ENCODE peak calls at places on chromosomes 1 and 21, in four cellular contexts. One of them, this sample, is unnamed.

GRCh38 chr1:246681822-246682221 is 42.4 kb upstream of the SCCPDH start:
- DNase-seq in mesenchymal stem cell: peak; percentile 57
- DNase-seq in left lung: no peak
- DNase-seq in ascending aorta: no peak
- DNase-seq in this sample: no peak

GRCh38 chr1:33182452-33182851 is 609 bp upstream of the TRIM62 start:
- DNase-seq in left lung: no peak
- DNase-seq in ascending aorta: no peak
- DNase-seq in mesenchymal stem cell: peak; percentile 69
- DNase-seq in this sample: peak; percentile 19

GRCh38 chr1:169003864-169004516 is 102.5 kb upstream of the ATP1B1 start:
- DNase-seq in mesenchymal stem cell: peak; percentile 71
- DNase-seq in ascending aorta: peak; percentile 76
- DNase-seq in left lung: peak; percentile 72
- DNase-seq in this sample: peak; percentile 22

GRCh38 chr1:59006932-59007331 is 223.1 kb upstream of the JUN start:
- DNase-seq in left lung: no peak
- DNase-seq in mesenchymal stem cell: no peak
- DNase-seq in ascending aorta: no peak
- DNase-seq in this sample: no peak

GRCh38 chr1:170377896-170378634 is 153.9 kb upstream of the GORAB start:
- DNase-seq in left lung: no peak
- DNase-seq in ascending aorta: no peak
- DNase-seq in mesenchymal stem cell: no peak
- DNase-seq in this sample: no peak

GRCh38 chr21:42547906-42548365 is 34.3 kb downstream of the SLC37A1 start:
- DNase-seq in mesenchymal stem cell: no peak
- DNase-seq in left lung: peak; percentile 64
- DNase-seq in ascending aorta: no peak
- DNase-seq in this sample: no peak

GRCh38 chr1:167522246-167522645 is 3.9 kb upstream of the CD247 start:
- DNase-seq in left lung: no peak
- DNase-seq in ascending aorta: no peak
- DNase-seq in mesenchymal stem cell: peak; percentile 37
- DNase-seq in this sample: no peak

GRCh38 chr1:15989776-15990175 is 13.9 kb upstream of the ZBTB17 start:
- DNase-seq in left lung: no peak
- DNase-seq in mesenchymal stem cell: no peak
- DNase-seq in ascending aorta: no peak
- DNase-seq in this sample: no peak

GRCh38 chr1:238606896-238607295 is 716.2 kb upstream of the ZP4 start:
- DNase-seq in left lung: no peak
- DNase-seq in ascending aorta: no peak
- DNase-seq in mesenchymal stem cell: peak; percentile 61
- DNase-seq in this sample: no peak

GRCh38 chr1:86447198-86447790 is 21.4 kb upstream of the CLCA1 start:
- DNase-seq in left lung: no peak
- DNase-seq in ascending aorta: no peak
- DNase-seq in mesenchymal stem cell: no peak
- DNase-seq in this sample: no peak

GRCh38 chr1:1461721-1462317 is 9.7 kb upstream of the ATAD3B start:
- DNase-seq in ascending aorta: no peak
- DNase-seq in left lung: no peak
- DNase-seq in mesenchymal stem cell: no peak
- DNase-seq in this sample: no peak
- H3K4me3 ChIP-seq in ascending aorta: no peak overlapping the region
- H3K4me3 ChIP-seq in left lung: no peak overlapping the region
- H3K4me3 ChIP-seq in mesenchymal stem cell: no peak overlapping the region
- H3K4me3 ChIP-seq in this sample: no peak overlapping the region

GRCh38 chr1:205930698-205931330 is 12.4 kb downstream of the SLC26A9 start:
- DNase-seq in mesenchymal stem cell: no peak
- DNase-seq in ascending aorta: no peak
- DNase-seq in left lung: no peak
- DNase-seq in this sample: no peak
- H3K4me1 ChIP-seq in mesenchymal stem cell: peaks cover 2% of the 10 kb centered on the region
- H3K4me1 ChIP-seq in ascending aorta: no peaks in the 10 kb centered on the region
- H3K4me1 ChIP-seq in left lung: peaks cover 16% of the 10 kb centered on the region
- H3K4me1 ChIP-seq in this sample: no peaks in the 10 kb centered on the region

DNA sequence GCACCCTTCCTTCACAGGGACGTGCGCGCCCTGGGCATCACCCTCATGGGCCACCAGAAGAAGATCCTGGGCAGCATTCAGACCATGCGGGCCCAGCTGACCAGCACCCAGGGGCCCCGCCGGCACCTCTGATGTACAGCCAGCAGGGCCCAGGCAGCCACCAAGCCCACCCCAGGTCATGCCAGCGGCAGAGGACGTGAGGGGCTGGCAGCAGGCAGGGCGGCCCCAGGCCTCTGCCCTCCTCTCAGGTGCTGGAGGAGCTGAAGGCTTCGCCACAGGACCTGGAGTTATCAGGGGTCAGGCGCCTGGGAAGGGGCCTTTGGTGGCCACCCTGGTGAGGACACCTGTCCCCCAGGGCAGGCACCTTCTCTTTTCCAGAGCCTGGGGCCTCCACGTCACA is 34.8 kb upstream of the C1QA start:
- DNase-seq in ascending aorta: no peak
- DNase-seq in left lung: no peak
- DNase-seq in mesenchymal stem cell: no peak
- DNase-seq in this sample: no peak
- H3K27ac ChIP-seq in ascending aorta: no peak overlapping the region
- H3K27ac ChIP-seq in left lung: no peak overlapping the region
- H3K27ac ChIP-seq in mesenchymal stem cell: no peak overlapping the region
- H3K27ac ChIP-seq in this sample: no peak overlapping the region

GRCh38 chr21:35581640-35582039 is 478.7 kb downstream of the SETD4 start:
- DNase-seq in mesenchymal stem cell: no peak
- DNase-seq in ascending aorta: no peak
- DNase-seq in left lung: no peak
- DNase-seq in this sample: no peak

GRCh38 chr21:35578350-35578782 is 482.0 kb downstream of the SETD4 start:
- DNase-seq in mesenchymal stem cell: peak; percentile 75
- DNase-seq in ascending aorta: no peak
- DNase-seq in left lung: no peak
- DNase-seq in this sample: no peak

GRCh38 chr21:35579520-35580293 is 480.6 kb downstream of the SETD4 start:
- DNase-seq in mesenchymal stem cell: no peak
- DNase-seq in ascending aorta: no peak
- DNase-seq in left lung: no peak
- DNase-seq in this sample: no peak

GRCh38 chr21:35575280-35575915 is 484.9 kb downstream of the SETD4 start:
- DNase-seq in ascending aorta: no peak
- DNase-seq in mesenchymal stem cell: peak; percentile 81
- DNase-seq in left lung: no peak
- DNase-seq in this sample: no peak

DNA sequence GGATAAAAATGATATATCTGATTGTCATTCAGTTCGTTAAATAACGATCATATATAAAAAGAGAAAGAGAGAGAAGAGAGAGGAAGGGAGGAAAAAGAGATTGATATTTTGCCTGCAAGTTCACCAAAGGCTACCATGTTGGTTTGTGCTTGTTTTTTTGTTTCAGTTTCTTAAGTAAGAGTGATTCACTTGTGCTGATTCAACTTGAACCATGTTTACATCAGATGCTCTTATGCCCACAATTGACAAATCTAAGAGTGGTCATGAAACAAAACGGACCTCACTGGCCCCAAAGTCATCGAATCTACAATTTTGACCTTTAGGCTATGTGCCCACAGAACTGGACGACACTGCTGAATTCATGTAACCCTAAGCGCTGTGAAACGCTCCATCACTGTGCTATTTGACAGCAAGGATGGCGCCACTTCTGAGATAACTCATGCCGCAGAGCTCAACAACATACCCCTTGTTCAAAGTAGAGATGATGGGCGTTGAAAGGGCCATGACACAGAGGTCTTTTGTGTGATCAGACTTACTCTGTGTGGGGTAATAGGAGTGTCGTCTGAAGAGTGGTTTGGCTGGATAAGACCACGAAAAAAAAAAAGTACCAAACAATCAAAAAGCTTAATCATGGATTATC is 481.4 kb downstream of the SETD4 start:
- DNase-seq in ascending aorta: no peak
- DNase-seq in left lung: no peak
- DNase-seq in mesenchymal stem cell: peak; percentile 50
- DNase-seq in this sample: no peak
- H3K4me3 ChIP-seq in ascending aorta: no peak overlapping the region
- H3K4me3 ChIP-seq in left lung: no peak overlapping the region
- H3K4me3 ChIP-seq in mesenchymal stem cell: no peak overlapping the region
- H3K4me3 ChIP-seq in this sample: no peak overlapping the region

GRCh38 chr1:205137901-205138300 is 16.1 kb upstream of the RBBP5 start:
- DNase-seq in left lung: no peak
- DNase-seq in mesenchymal stem cell: no peak
- DNase-seq in ascending aorta: no peak
- DNase-seq in this sample: no peak
- H3K4me1 ChIP-seq in left lung: peaks cover 8% of the 10 kb centered on the region
- H3K4me1 ChIP-seq in mesenchymal stem cell: peaks cover 4% of the 10 kb centered on the region
- H3K4me1 ChIP-seq in ascending aorta: no peaks in the 10 kb centered on the region
- H3K4me1 ChIP-seq in this sample: no peaks in the 10 kb centered on the region

DNA sequence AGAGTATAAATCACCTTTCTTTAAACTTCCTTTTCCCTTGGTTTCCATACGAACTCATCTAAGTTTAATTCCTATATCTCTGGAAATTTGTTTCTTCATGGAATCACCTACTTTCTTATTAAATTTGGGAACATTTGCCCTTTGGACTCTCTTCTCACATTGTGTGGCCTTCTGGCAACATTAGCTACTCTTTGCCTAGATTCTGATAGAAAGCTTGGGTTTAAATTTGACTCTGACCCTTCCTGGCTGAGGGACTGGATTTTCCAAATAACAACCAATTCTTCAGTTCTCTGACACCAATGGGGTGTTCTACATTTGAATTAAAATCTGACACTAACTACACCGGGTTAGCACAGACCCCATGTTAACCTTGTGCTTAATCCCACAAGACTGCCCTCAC is 9.5 kb upstream of the THEM4 start:
- DNase-seq in mesenchymal stem cell: no peak
- DNase-seq in left lung: no peak
- DNase-seq in ascending aorta: no peak
- DNase-seq in this sample: no peak
- H3K27ac ChIP-seq in mesenchymal stem cell: no peak overlapping the region
- H3K27ac ChIP-seq in left lung: no peak overlapping the region
- H3K27ac ChIP-seq in ascending aorta: no peak overlapping the region
- H3K27ac ChIP-seq in this sample: no peak overlapping the region

GRCh38 chr1:30137001-30137400 is 586.4 kb downstream of the MATN1 start:
- DNase-seq in mesenchymal stem cell: no peak
- DNase-seq in ascending aorta: no peak
- DNase-seq in left lung: no peak
- DNase-seq in this sample: no peak

GRCh38 chr1:30135729-30136128 is 587.7 kb downstream of the MATN1 start:
- DNase-seq in mesenchymal stem cell: no peak
- DNase-seq in ascending aorta: peak; percentile 42
- DNase-seq in left lung: no peak
- DNase-seq in this sample: no peak

GRCh38 chr1:30134466-30135217 is 588.7 kb downstream of the MATN1 start:
- DNase-seq in left lung: no peak
- DNase-seq in mesenchymal stem cell: no peak
- DNase-seq in ascending aorta: peak; percentile 37
- DNase-seq in this sample: no peak

GRCh38 chr1:30140566-30140965 is 582.8 kb downstream of the MATN1 start:
- DNase-seq in ascending aorta: peak; percentile 54
- DNase-seq in left lung: no peak
- DNase-seq in mesenchymal stem cell: no peak
- DNase-seq in this sample: no peak

DNA sequence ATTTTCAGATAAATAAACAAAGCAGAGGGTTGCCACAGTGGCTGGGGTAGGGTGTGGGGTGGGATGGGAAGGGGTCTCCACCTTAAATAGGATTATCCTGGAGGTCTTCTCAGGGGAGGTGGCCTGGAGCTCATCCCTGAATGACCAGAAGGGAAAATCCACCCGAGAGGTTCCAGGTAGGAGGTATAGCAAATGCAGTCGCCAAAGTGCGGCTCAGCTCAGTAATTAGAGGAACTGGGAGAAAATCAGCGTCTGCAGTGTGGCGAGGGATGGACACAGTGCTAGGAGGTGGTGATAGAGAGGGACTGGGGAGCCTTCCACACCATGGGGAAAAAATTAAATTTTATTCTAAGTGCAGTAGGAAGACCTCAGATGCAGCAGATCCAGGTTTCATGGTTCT is 584.5 kb downstream of the MATN1 start:
- DNase-seq in ascending aorta: peak; percentile 56
- DNase-seq in mesenchymal stem cell: no peak
- DNase-seq in left lung: no peak
- DNase-seq in this sample: no peak
- H3K4me3 ChIP-seq in ascending aorta: no peak overlapping the region
- H3K4me3 ChIP-seq in mesenchymal stem cell: no peak overlapping the region
- H3K4me3 ChIP-seq in left lung: no peak overlapping the region
- H3K4me3 ChIP-seq in this sample: no peak overlapping the region